ENCODE peak calls at places on chromosome 16, in six cellular contexts. One of them, this sample, is unnamed.

GRCh38 chr16:82345318-82345717 is 175.3 kb upstream of the MPHOSPH6 start:
- DNase-seq in GM23338: peak; percentile 18
- DNase-seq in K562: no peak
- DNase-seq in HepG2: no peak
- DNase-seq in SK-N-SH: no peak
- DNase-seq in HCT116: no peak
- DNase-seq in this sample: no peak

GRCh38 chr16:67562918-67563707 is 787 bp downstream of the CTCF start:
- DNase-seq in HCT116: peak; percentile 24
- DNase-seq in HepG2: peak; percentile 40
- DNase-seq in SK-N-SH: peak; percentile 76
- DNase-seq in GM23338: peak; percentile 74
- DNase-seq in K562: peak; percentile 67
- DNase-seq in this sample: peak; percentile 87

GRCh38 chr16:83882118-83882879 is 16.6 kb upstream of the MLYCD start:
- DNase-seq in HCT116: no peak
- DNase-seq in GM23338: peak; percentile 48
- DNase-seq in K562: no peak
- DNase-seq in HepG2: no peak
- DNase-seq in SK-N-SH: no peak
- DNase-seq in this sample: no peak

GRCh38 chr16:67674851-67675578 is 8.4 kb downstream of the C16orf86 start:
- DNase-seq in HCT116: no peak
- DNase-seq in GM23338: no peak
- DNase-seq in HepG2: no peak
- DNase-seq in K562: no peak
- DNase-seq in SK-N-SH: no peak
- DNase-seq in this sample: peak; percentile 41

GRCh38 chr16:89712476-89712805 is 8.3 kb downstream of the VPS9D1 start:
- DNase-seq in GM23338: no peak
- DNase-seq in K562: peak; percentile 51
- DNase-seq in HepG2: no peak
- DNase-seq in HCT116: no peak
- DNase-seq in SK-N-SH: peak; percentile 58
- DNase-seq in this sample: peak; percentile 62

GRCh38 chr16:23420011-23420410 is 33.0 kb downstream of the COG7 start:
- DNase-seq in HCT116: no peak
- DNase-seq in K562: no peak
- DNase-seq in GM23338: no peak
- DNase-seq in HepG2: no peak
- DNase-seq in SK-N-SH: no peak
- DNase-seq in this sample: no peak

GRCh38 chr16:57742543-57742942 is 7.0 kb downstream of the KATNB1 start:
- DNase-seq in HCT116: no peak
- DNase-seq in GM23338: no peak
- DNase-seq in K562: no peak
- DNase-seq in SK-N-SH: no peak
- DNase-seq in HepG2: no peak
- DNase-seq in this sample: no peak

GRCh38 chr16:70656712-70657263 is 10.4 kb downstream of the IL34 start:
- DNase-seq in GM23338: peak; percentile 52
- DNase-seq in HepG2: peak; percentile 78
- DNase-seq in HCT116: no peak
- DNase-seq in SK-N-SH: peak; percentile 30
- DNase-seq in K562: no peak
- DNase-seq in this sample: no peak

DNA sequence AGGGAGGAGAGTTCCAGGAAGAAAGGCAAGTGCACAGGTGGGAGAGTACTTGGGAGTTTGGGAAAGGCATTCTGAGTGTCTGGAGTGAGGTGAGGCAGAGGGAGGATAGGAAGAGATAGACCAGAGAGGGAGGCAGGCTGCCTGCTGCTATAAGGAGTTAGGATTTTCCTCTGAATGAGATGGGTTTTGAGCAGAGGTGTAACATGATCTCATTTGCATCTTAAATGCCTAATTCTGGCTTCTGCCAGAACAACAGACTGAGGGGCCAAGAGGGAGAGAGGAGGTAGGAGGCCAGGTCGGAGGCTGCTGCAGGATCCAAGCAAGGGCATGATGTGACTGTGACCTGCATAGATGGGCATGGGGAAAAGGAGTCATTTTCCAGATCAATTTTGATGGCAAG is 31.5 kb upstream of the IRX6 start:
- DNase-seq in GM23338: peak; percentile 57
- DNase-seq in HCT116: no peak
- DNase-seq in K562: no peak
- DNase-seq in HepG2: no peak
- DNase-seq in SK-N-SH: no peak
- DNase-seq in this sample: no peak
- H2AFZ ChIP-seq in GM23338: peak overlapping the region; percentile 52
- H2AFZ ChIP-seq in HCT116: no peak overlapping the region
- H2AFZ ChIP-seq in K562: no peak overlapping the region
- H2AFZ ChIP-seq in HepG2: no peak overlapping the region
- H2AFZ ChIP-seq in SK-N-SH: no peak overlapping the region
- H2AFZ ChIP-seq in this sample: no peak overlapping the region

DNA sequence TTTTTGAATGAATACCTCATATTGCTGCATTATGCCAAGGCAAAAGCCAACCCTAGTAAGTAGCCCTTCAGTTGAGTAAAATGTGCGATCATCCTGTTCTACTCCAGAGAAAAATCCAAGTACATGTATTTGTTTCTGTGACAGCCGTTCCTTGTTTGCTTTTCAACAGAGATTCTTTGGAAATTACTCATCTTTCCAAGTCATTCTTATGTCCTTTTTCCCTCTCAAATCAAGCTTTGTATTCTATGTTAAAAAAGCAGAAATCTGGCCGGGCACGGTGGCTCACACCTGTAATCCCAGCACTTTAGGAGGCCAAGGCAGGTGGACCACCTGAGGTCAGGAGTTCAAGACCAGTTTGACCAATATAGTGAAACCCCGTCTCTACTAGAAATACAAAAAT is 112.9 kb upstream of the HAS3 start:
- DNase-seq in HepG2: peak; percentile 70
- DNase-seq in GM23338: no peak
- DNase-seq in K562: no peak
- DNase-seq in SK-N-SH: no peak
- DNase-seq in HCT116: peak; percentile 48
- DNase-seq in this sample: peak; percentile 37
- H3K4me2 ChIP-seq in HepG2: no peak overlapping the region
- H3K4me2 ChIP-seq in GM23338: no peak overlapping the region
- H3K4me2 ChIP-seq in K562: no peak overlapping the region
- H3K4me2 ChIP-seq in SK-N-SH: peak overlapping the region; percentile 50
- H3K4me2 ChIP-seq in HCT116: peak overlapping the region; percentile 68
- H3K4me2 ChIP-seq in this sample: no peak overlapping the region

GRCh38 chr16:27374794-27375499 is 27.0 kb upstream of the IL21R start:
- DNase-seq in HepG2: peak; percentile 92
- DNase-seq in K562: peak; percentile 87
- DNase-seq in SK-N-SH: peak; percentile 76
- DNase-seq in HCT116: peak; percentile 94
- DNase-seq in GM23338: peak; percentile 97
- DNase-seq in this sample: peak; percentile 64

GRCh38 chr16:27373312-27373711 is 28.7 kb upstream of the IL21R start:
- DNase-seq in HepG2: no peak
- DNase-seq in GM23338: no peak
- DNase-seq in SK-N-SH: no peak
- DNase-seq in K562: no peak
- DNase-seq in HCT116: no peak
- DNase-seq in this sample: no peak

GRCh38 chr16:27370318-27370717 is 31.7 kb upstream of the IL21R start:
- DNase-seq in HepG2: no peak
- DNase-seq in HCT116: no peak
- DNase-seq in GM23338: no peak
- DNase-seq in SK-N-SH: no peak
- DNase-seq in K562: no peak
- DNase-seq in this sample: no peak

GRCh38 chr16:27377666-27378485 is 24.1 kb upstream of the IL21R start:
- DNase-seq in HepG2: no peak
- DNase-seq in GM23338: no peak
- DNase-seq in SK-N-SH: no peak
- DNase-seq in HCT116: no peak
- DNase-seq in K562: no peak
- DNase-seq in this sample: peak; percentile 75

DNA sequence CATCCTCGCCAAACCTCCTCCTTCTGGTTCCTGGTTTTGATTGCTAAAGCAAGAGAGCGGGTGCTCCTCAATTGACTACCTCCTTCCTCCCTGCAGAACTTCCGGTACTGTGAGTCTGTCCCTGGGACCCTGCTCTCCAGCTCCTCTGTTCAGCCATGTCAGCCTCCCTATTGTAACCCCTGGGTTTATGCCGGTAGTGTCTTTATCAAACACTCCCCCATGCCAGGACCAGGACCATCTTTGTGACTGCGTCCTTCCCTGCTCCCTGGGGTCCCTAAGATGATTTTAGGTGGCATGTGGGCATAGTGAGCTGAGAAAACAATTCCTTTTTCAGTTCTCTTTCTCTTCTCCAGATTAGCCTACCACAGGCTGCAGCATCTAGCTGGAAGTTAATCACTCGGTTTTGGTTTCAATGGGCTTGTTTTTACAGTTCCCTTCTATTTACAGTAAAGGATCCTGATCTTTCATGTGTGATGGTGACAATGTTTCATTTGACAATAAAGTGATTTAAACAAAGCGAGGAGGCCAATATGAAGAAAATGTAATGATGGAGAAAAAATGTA is 27.7 kb upstream of the IL21R start:
- DNase-seq in SK-N-SH: no peak
- DNase-seq in GM23338: no peak
- DNase-seq in HCT116: no peak
- DNase-seq in K562: no peak
- DNase-seq in HepG2: no peak
- DNase-seq in this sample: no peak
- H2AFZ ChIP-seq in SK-N-SH: peak overlapping the region; percentile 57
- H2AFZ ChIP-seq in GM23338: peak overlapping the region; percentile 0
- H2AFZ ChIP-seq in HCT116: no peak overlapping the region
- H2AFZ ChIP-seq in K562: peak overlapping the region; percentile 60
- H2AFZ ChIP-seq in HepG2: peak overlapping the region; percentile 51
- H2AFZ ChIP-seq in this sample: no peak overlapping the region

DNA sequence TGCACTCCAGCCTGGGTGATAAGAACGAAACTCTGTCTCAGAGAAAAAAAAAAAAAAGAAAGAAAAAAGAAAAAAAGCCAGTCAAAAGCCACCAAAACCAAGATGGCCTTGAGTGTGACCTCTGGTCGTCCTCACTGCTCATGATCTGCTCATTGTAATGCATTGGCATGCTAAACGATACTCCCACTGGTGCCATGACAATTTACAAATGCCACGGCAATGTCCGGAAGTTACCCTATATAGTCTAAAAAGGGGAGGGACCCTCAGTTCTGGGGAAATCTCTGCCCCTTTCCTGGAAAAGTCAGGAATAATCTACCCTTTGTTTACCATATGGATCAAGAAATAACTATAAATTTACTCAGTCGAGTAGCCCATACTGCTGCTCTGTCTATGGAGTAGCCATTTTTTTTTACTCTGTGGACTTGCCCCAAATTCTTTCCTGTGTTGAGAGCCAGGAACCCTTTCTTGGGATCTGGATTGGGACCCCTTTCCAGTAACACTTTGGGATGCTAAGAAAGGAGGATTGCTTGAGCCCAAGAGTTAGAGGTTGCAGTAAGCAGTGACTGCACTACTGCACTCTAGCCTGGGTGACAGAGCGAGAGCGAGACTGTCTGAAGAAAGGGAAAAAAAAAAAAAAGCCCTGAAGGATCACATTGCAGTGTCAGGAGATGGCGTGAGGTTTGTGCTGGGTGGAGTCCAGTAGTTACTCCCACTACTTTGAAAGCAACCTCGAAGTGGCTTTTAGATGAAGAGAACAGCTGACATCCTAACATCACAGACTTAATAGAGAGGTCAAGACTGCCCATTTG is 3.7 kb upstream of the TMEM231 start:
- DNase-seq in HepG2: no peak
- DNase-seq in HCT116: no peak
- DNase-seq in SK-N-SH: no peak
- DNase-seq in GM23338: peak; percentile 24
- DNase-seq in K562: peak; percentile 38
- DNase-seq in this sample: peak; percentile 69
- H3K4me2 ChIP-seq in HepG2: no peak overlapping the region
- H3K4me2 ChIP-seq in HCT116: no peak overlapping the region
- H3K4me2 ChIP-seq in SK-N-SH: no peak overlapping the region
- H3K4me2 ChIP-seq in GM23338: peak overlapping the region; percentile 60
- H3K4me2 ChIP-seq in K562: peak overlapping the region; percentile 69
- H3K4me2 ChIP-seq in this sample: peak overlapping the region; percentile 61

GRCh38 chr16:49687603-49688002 is 168.3 kb downstream of the ZNF423 start:
- DNase-seq in GM23338: no peak
- DNase-seq in HCT116: no peak
- DNase-seq in K562: no peak
- DNase-seq in SK-N-SH: no peak
- DNase-seq in HepG2: no peak
- DNase-seq in this sample: no peak

GRCh38 chr16:49682577-49683165 is 173.2 kb downstream of the ZNF423 start:
- DNase-seq in GM23338: no peak
- DNase-seq in K562: no peak
- DNase-seq in SK-N-SH: no peak
- DNase-seq in HCT116: no peak
- DNase-seq in HepG2: no peak
- DNase-seq in this sample: no peak

GRCh38 chr16:49688298-49688697 is 167.6 kb downstream of the ZNF423 start:
- DNase-seq in K562: no peak
- DNase-seq in HepG2: no peak
- DNase-seq in GM23338: peak; percentile 67
- DNase-seq in HCT116: no peak
- DNase-seq in SK-N-SH: no peak
- DNase-seq in this sample: no peak

GRCh38 chr16:49681449-49681848 is 174.5 kb downstream of the ZNF423 start:
- DNase-seq in HepG2: no peak
- DNase-seq in SK-N-SH: no peak
- DNase-seq in HCT116: no peak
- DNase-seq in K562: no peak
- DNase-seq in GM23338: no peak
- DNase-seq in this sample: no peak

DNA sequence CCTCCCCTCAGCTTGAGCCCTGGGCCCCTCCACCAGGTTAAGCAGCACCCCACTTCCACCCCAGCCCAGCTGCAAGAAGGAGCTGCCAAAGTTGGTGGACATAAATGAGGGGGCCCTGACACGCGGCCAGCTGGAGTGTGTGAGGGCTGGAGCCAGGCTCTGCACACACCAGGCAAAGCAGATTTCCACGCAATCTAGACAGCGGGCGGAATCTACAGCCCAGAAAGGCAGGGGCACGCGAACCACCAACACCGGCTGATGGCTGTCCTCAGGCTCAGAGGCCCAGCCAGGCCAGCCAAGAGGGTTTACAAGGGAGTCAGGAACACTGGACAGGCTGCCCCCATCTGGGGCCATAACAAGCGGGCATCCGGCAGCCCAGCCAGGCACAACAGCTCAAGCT is 171.2 kb downstream of the ZNF423 start:
- DNase-seq in GM23338: no peak
- DNase-seq in SK-N-SH: no peak
- DNase-seq in HCT116: no peak
- DNase-seq in K562: no peak
- DNase-seq in HepG2: no peak
- DNase-seq in this sample: no peak
- H2AFZ ChIP-seq in GM23338: no peak overlapping the region
- H2AFZ ChIP-seq in SK-N-SH: no peak overlapping the region
- H2AFZ ChIP-seq in HCT116: no peak overlapping the region
- H2AFZ ChIP-seq in K562: no peak overlapping the region
- H2AFZ ChIP-seq in HepG2: no peak overlapping the region
- H2AFZ ChIP-seq in this sample: no peak overlapping the region

This sample was measured in Karpas-422.